ENCODE peak calls at places on chromosomes 16 and 17, in eight cellular contexts. E is AG04450, Q is psoas muscle, H is left ventricle myocardium inferior, D is transverse colon, L is NB4, K is progenitor cell of endocrine pancreas, W is nephron progenitor cell. A is an unnamed sample.

GRCh38 chr16:14117051-14117450 is 45.9 kb downstream of the MRTFB start:
- DNase-seq in E (no peak), Q (no peak), H (no peak), D (no peak), L (no peak), K (no peak), W (no peak), A (no peak)

GRCh38 chr16:1413684-1414531 is 596 bp downstream of the UNKL start:
- DNase-seq in E (no peak), Q (peak), H (peak), D (peak), L (peak), K (peak), W (peak), A (peak)

GRCh38 chr17:10243905-10244844 is 45.8 kb upstream of the GAS7 start:
- DNase-seq in E (no peak), Q (no peak), H (no peak), D (no peak), L (peak), K (no peak), W (no peak), A (no peak)

GRCh38 chr16:16139061-16139460 is 84.2 kb downstream of the ABCC6 start:
- DNase-seq in E (no peak), Q (no peak), H (no peak), D (no peak), L (no peak), K (no peak), W (no peak), A (no peak)

GRCh38 chr16:88366032-88366703 is 16.6 kb upstream of the ZNF469 start:
- DNase-seq in E (no peak), Q (no peak), H (no peak), D (no peak), L (no peak), K (no peak), W (no peak), A (peak)

GRCh38 chr16:65909310-65910050 is 457.0 kb upstream of the CDH5 start:
- DNase-seq in E (no peak), Q (no peak), H (no peak), D (no peak), L (peak), K (no peak), W (no peak), A (no peak)

GRCh38 chr17:15249487-15249886 is 15.6 kb downstream of the PMP22 start:
- DNase-seq in E (no peak), Q (no peak), H (no peak), D (no peak), L (no peak), K (no peak), W (no peak), A (no peak)

GRCh38 chr16:67339453-67339852 is 12.8 kb downstream of the LRRC36 start:
- DNase-seq in E (peak), Q (no peak), H (no peak), D (no peak), L (peak), K (no peak), W (no peak), A (no peak)

GRCh38 chr16:81447383-81448101 is 2.9 kb downstream of the CMIP start:
- DNase-seq in E (no peak), Q (no peak), H (no peak), D (peak), L (peak), K (no peak), W (no peak), A (peak)

GRCh38 chr16:12455287-12455798 is 348.3 kb downstream of the CPPED1 start:
- DNase-seq in E (no peak), Q (peak), H (peak), D (peak), L (peak), K (peak), W (peak), A (peak)

GRCh38 chr17:38761612-38762011 is 9.1 kb downstream of the PSMB3 start:
- DNase-seq in E (no peak), Q (no peak), H (no peak), D (no peak), L (peak), K (no peak), W (peak), A (no peak)

GRCh38 chr16:87335968-87336849 is 19.0 kb upstream of the C16orf95 start:
- DNase-seq in E (no peak), Q (no peak), H (no peak), D (no peak), L (no peak), K (no peak), W (no peak), A (no peak)

GRCh38 chr17:63950940-63951907 is 19.1 kb upstream of the CD79B start:
- DNase-seq in E (no peak), Q (no peak), H (no peak), D (peak), L (no peak), K (peak), W (no peak), A (no peak)

DNA sequence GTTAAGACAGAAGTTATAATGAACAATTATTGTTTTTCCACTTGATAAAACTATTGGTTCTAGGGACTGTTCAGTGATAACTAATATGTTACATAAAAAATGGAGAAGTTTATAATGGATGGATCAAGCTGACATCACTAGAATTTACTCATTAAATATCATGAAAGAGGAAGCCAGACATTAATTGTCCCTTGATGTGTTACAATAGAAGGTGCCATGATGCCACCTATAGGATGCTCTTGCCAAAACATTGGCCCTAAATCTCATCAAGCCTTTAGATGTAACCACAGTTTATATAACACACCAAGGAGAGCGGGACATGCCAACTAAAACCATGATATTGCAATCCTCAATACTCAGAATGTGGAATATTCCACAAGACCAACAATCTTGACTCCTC is 147.9 kb upstream of the MON1B start:
- DNase-seq in E (no peak), Q (no peak), H (no peak), D (no peak), L (peak), K (no peak), W (no peak), A (no peak)
- TF ChIP-seq CTCF in E (peak), Q (peak), H (peak), D (no peak), L (peak), K (peak), W (peak), A (no peak)

GRCh38 chr16:5490499-5490898 is 392.9 kb upstream of the EEF2KMT start:
- DNase-seq in E (no peak), Q (peak), H (no peak), D (peak), L (peak), K (peak), W (peak), A (no peak)

GRCh38 chr16:5498562-5498961 is 401.0 kb upstream of the EEF2KMT start:
- DNase-seq in E (no peak), Q (no peak), H (no peak), D (no peak), L (no peak), K (no peak), W (no peak), A (no peak)

GRCh38 chr16:5500526-5500925 is 402.9 kb upstream of the EEF2KMT start:
- DNase-seq in E (no peak), Q (no peak), H (no peak), D (no peak), L (no peak), K (no peak), W (no peak), A (no peak)

DNA sequence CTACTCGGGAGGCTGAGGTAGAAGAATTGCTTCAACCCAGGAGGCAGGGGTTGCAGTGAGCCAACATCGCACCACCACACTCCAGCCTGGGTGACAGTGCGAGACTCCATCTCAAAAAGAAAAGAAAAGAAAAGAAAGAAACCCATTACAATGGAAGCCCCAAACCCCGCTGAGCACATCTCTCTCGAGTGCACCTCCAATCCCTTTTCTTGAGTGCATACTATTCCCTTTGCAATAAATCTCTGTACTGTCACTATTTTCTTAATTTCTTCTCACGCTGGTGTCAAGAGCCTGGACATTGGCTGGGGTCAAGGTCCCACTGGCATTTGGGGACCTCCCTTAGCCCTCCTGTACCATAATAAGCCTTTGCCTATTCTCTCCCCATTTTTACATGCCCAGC is 398.4 kb upstream of the EEF2KMT start:
- DNase-seq in E (no peak), Q (no peak), H (no peak), D (no peak), L (no peak), K (no peak), W (no peak), A (no peak)
- TF ChIP-seq CTCF in E (no peak), Q (no peak), H (no peak), D (no peak), L (no peak), K (no peak), W (no peak), A (no peak)

GRCh38 chr16:73747328-73747727 is 549.3 kb upstream of the PSMD7 start:
- DNase-seq in E (no peak), Q (no peak), H (no peak), D (no peak), L (no peak), K (no peak), W (no peak), A (no peak)

GRCh38 chr16:73746554-73746953 is 550.1 kb upstream of the PSMD7 start:
- DNase-seq in E (no peak), Q (no peak), H (no peak), D (no peak), L (no peak), K (no peak), W (no peak), A (no peak)

GRCh38 chr16:73739049-73739769 is 557.4 kb upstream of the PSMD7 start:
- DNase-seq in E (no peak), Q (no peak), H (no peak), D (no peak), L (no peak), K (no peak), W (no peak), A (no peak)

GRCh38 chr16:73743665-73744496 is 552.7 kb upstream of the PSMD7 start:
- DNase-seq in E (no peak), Q (no peak), H (no peak), D (no peak), L (peak), K (no peak), W (no peak), A (no peak)
- TF ChIP-seq CTCF in E (no peak), Q (no peak), H (peak), D (no peak), L (peak), K (peak), W (peak), A (no peak)

DNA sequence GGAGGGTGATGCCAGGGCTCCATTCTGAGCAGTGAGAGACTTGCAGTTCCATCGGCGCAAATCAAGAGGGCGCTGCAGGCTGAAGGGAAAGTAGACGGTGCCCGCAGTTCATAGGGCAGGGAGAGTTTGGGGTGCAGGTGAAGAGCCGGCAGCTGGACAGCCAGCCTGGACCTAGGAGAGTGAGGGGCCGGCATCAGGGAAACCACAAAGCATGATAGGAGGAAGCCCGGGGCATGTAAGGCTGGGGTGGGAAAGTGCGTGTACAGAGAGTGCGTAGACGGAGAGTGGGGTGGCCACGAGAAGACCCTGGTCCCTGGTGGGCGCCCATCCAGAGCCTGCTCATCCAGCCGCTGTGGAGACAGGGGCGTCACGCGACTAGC is 101.1 kb upstream of the CHMP6 start:
- DNase-seq in E (no peak), Q (no peak), H (no peak), D (no peak), L (no peak), K (no peak), W (no peak), A (peak)
- TF ChIP-seq CTCF in E (no peak), Q (no peak), H (no peak), D (no peak), L (peak), K (no peak), W (no peak), A (peak)

GRCh38 chr17:48223945-48224344 is 116.4 kb downstream of the SNX11 start:
- DNase-seq in E (no peak), Q (no peak), H (no peak), D (no peak), L (no peak), K (no peak), W (no peak), A (no peak)

GRCh38 chr17:48231995-48232729 is 124.6 kb downstream of the SNX11 start:
- DNase-seq in E (no peak), Q (no peak), H (no peak), D (no peak), L (no peak), K (no peak), W (no peak), A (no peak)

GRCh38 chr17:48225725-48226567 is 118.4 kb downstream of the SNX11 start:
- DNase-seq in E (no peak), Q (no peak), H (no peak), D (no peak), L (no peak), K (no peak), W (no peak), A (no peak)

DNA sequence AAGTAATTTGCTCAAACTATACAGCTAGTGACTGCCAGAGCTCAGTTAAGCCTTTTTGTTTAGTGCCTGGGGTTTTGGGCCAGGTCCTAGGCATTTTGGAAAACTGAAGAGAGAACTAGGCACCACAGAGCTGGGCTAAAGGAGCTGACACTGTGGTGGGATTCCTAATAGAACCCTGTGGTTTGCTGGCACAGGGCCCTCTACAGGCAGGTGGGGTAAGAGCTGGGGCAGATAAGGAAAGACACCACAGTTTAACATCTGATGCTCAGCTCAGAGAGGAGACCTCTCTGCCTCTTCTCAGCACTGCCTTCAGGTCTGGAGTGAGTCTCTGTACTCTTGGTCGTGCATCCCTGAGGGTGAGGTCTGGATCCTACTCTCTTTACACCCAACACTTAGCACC is 121.2 kb downstream of the SNX11 start:
- DNase-seq in E (no peak), Q (no peak), H (no peak), D (no peak), L (peak), K (no peak), W (no peak), A (no peak)
- TF ChIP-seq CTCF in E (no peak), Q (no peak), H (no peak), D (no peak), L (peak), K (peak), W (no peak), A (no peak)

A was measured in CD14-positive monocyte.